ENCODE peak calls at places on chromosomes 12 and 14, in four cellular contexts. R is stimulated activated CD8-positive, alpha-beta memory T cell treated with anti-CD3 and anti-CD28 coated beads, Interleukin-7, amount 100 ng/mL, for 1 hour; S is amniotic stem cell; K is mammary epithelial cell. O is an unnamed sample.

GRCh38 chr14:81363746-81364400 is 36.3 kb downstream of the STON2 start:
- DNase-seq in K (peak), S (no peak), R (no peak), O (no peak)

GRCh38 chr14:71004481-71004880 is 97.2 kb downstream of the PCNX1 start:
- DNase-seq in K (no peak), S (no peak), R (no peak), O (no peak)

GRCh38 chr12:6961278-6961694 is 9.2 kb downstream of the PHB2 start:
- DNase-seq in S (no peak), R (peak), K (peak), O (no peak)

GRCh38 chr14:95527392-95528002 is 7.4 kb upstream of the GLRX5 start:
- DNase-seq in S (peak), R (no peak), K (no peak), O (no peak)

GRCh38 chr12:11862794-11863193 is 207.9 kb upstream of the BCL2L14 start:
- DNase-seq in S (no peak), K (no peak), R (no peak), O (no peak)

GRCh38 chr12:66584673-66585072 is 94.2 kb downstream of the GRIP1 start:
- DNase-seq in K (peak), S (no peak), R (no peak), O (no peak)

GRCh38 chr12:82299617-82300016 is 58.6 kb downstream of the CCDC59 start:
- DNase-seq in R (no peak), S (peak), K (no peak), O (no peak)

GRCh38 chr14:103107941-103108748 is 13.6 kb downstream of the EXOC3L4 start:
- DNase-seq in S (no peak), R (no peak), K (no peak), O (no peak)

GRCh38 chr12:43109626-43110345 is 442.2 kb downstream of the ADAMTS20 start:
- DNase-seq in K (peak), S (no peak), R (no peak), O (no peak)

GRCh38 chr12:46494424-46494823 is 121.9 kb upstream of the SLC38A2 start:
- DNase-seq in R (no peak), K (no peak), S (no peak), O (no peak)

GRCh38 chr12:116150452-116150851 is 127.0 kb downstream of the MED13L start:
- DNase-seq in K (no peak), S (no peak), R (no peak), O (no peak)

GRCh38 chr12:27844427-27845090 is 64.5 kb upstream of the MANSC4 start:
- DNase-seq in S (no peak), R (no peak), K (peak), O (no peak)

GRCh38 chr12:77406131-77406905 is 340.9 kb upstream of the E2F7 start:
- DNase-seq in K (no peak), S (no peak), R (no peak), O (no peak)

GRCh38 chr14:78959674-78960264 is 789.6 kb downstream of the NRXN3 start:
- DNase-seq in R (peak), S (peak), K (peak), O (peak)

GRCh38 chr12:51907864-51908425 is 641 bp downstream of the ACVRL1 start:
- DNase-seq in R (no peak), S (no peak), K (no peak), O (no peak)

GRCh38 chr14:51457858-51458562 is 193.7 kb upstream of the FRMD6 start:
- DNase-seq in R (no peak), S (no peak), K (no peak), O (no peak)

GRCh38 chr12:51371295-51371953 is 19.8 kb downstream of the GALNT6 start:
- DNase-seq in K (peak), S (peak), R (no peak), O (peak)

GRCh38 chr14:103696466-103697071 is 18.7 kb downstream of the XRCC3 start:
- DNase-seq in K (no peak), S (no peak), R (no peak), O (peak)

GRCh38 chr12:21991526-21991925 is 50.3 kb upstream of the ABCC9 start:
- DNase-seq in K (no peak), R (no peak), S (no peak), O (no peak)